ENCODE peak calls at places on chromosomes 16 and 17, in five cellular contexts. C, H, W, L and F are unnamed samples.

GRCh38 chr16:86044241-86044671 is 145.3 kb downstream of the IRF8 start:
- DNase-seq in L (no peak), C (no peak), W (peak), H (no peak), F (peak)

GRCh38 chr16:54651851-54652770 is 278.6 kb upstream of the IRX5 start:
- DNase-seq in L (no peak), W (no peak), H (no peak), C (no peak), F (no peak)

GRCh38 chr16:16797239-16797638 is 418.3 kb downstream of the NPIPA7 start:
- DNase-seq in H (no peak), L (no peak), W (no peak), C (no peak), F (no peak)

GRCh38 chr17:73043686-73044581 is 48.6 kb downstream of the SLC39A11 start:
- DNase-seq in H (no peak), L (no peak), W (no peak), C (no peak), F (no peak)

GRCh38 chr17:73384926-73385325 is 73.1 kb upstream of the CDC42EP4 start:
- DNase-seq in L (no peak), C (no peak), H (no peak), W (no peak), F (no peak)

GRCh38 chr17:4715071-4715749 is 4.8 kb downstream of the ARRB2 start:
- DNase-seq in L (peak), W (no peak), C (no peak), H (no peak), F (no peak)

GRCh38 chr17:34626141-34626681 is 46.8 kb downstream of the TMEM132E start:
- DNase-seq in W (peak), C (peak), H (no peak), L (no peak), F (peak)

GRCh38 chr17:50055055-50055425 is 870 bp upstream of the ITGA3 start:
- DNase-seq in H (peak), L (peak), W (peak), C (peak), F (peak)

GRCh38 chr16:68605746-68606145 is 39.4 kb upstream of the CDH3 start:
- DNase-seq in L (peak), H (no peak), C (no peak), W (no peak), F (peak)

GRCh38 chr16:25372716-25373115 is 115.1 kb upstream of the ZKSCAN2 start:
- DNase-seq in C (no peak), W (no peak), L (no peak), H (no peak), F (no peak)

GRCh38 chr16:25950586-25951201 is 258.9 kb downstream of the HS3ST4 start:
- DNase-seq in C (no peak), H (no peak), W (no peak), L (no peak), F (no peak)

GRCh38 chr16:15548482-15548891 is 94.5 kb downstream of the MARF1 start:
- DNase-seq in L (no peak), H (no peak), W (peak), C (no peak), F (no peak)

GRCh38 chr17:28342313-28342712 is 6.8 kb downstream of the TNFAIP1 start:
- DNase-seq in C (no peak), W (no peak), H (no peak), L (no peak), F (no peak)

GRCh38 chr17:28338056-28338768 is 2.7 kb downstream of the TNFAIP1 start:
- DNase-seq in L (no peak), H (no peak), C (no peak), W (no peak), F (no peak)

GRCh38 chr17:28341516-28341915 is 6.0 kb downstream of the TNFAIP1 start:
- DNase-seq in H (no peak), C (no peak), W (no peak), L (no peak), F (no peak)

GRCh38 chr17:28340374-28340773 is 4.8 kb downstream of the TNFAIP1 start:
- DNase-seq in H (no peak), C (no peak), L (no peak), W (no peak), F (no peak)

DNA sequence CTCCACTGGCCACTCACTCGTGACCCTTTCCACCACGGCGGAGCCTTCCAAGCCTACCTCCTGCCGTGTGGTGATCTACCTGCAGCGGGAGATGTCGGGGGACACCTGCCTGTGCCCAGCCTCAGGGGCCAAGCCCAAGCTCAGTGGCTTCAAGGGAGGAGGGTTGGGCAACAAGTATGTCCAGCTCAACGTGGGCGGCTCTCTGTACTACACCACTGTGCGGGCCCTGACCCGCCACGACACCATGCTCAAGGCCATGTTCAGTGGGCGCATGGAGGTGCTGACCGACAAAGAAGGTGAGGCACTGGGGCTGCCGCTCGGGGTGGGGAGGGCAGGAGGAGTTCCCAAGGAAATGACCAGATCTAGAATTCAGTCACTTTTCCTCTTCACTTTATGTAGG is 3.9 kb downstream of the TNFAIP1 start:
- DNase-seq in W (no peak), H (no peak), C (no peak), L (no peak), F (no peak)
- H3K4me3 ChIP-seq in W (no peak), H (no peak), C (no peak), L (no peak), F (no peak)

DNA sequence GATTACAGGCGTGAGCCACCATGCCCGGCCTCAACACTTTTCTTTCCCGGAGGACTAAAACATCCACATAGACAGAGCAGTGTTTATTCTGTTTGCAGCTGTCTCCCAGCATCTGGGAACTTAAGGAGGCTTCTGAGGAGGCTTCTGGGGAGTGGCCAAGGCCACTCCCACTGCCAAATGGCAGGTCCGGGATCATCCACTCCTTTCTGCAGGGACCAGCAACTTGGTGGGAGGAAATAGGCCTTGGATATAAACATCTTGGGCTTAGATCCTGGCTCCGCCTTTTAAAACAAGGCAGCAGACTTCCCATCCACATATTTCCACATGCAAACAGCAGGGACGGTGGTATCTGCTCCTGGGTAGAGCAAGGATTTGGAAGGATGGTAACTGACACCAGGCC is 14.1 kb upstream of the SPATA32 start:
- DNase-seq in H (no peak), W (peak), C (no peak), L (no peak), F (no peak)
- TF ChIP-seq POLR2A in H (no peak), W (no peak), C (no peak), L (no peak), F (no peak)

GRCh38 chr16:49663081-49664057 is 192.5 kb downstream of the ZNF423 start:
- DNase-seq in C (peak), W (no peak), L (no peak), H (no peak), F (no peak)
- H3K4me3 ChIP-seq in C (no peak), W (no peak), L (no peak), H (peak), F (no peak)

DNA sequence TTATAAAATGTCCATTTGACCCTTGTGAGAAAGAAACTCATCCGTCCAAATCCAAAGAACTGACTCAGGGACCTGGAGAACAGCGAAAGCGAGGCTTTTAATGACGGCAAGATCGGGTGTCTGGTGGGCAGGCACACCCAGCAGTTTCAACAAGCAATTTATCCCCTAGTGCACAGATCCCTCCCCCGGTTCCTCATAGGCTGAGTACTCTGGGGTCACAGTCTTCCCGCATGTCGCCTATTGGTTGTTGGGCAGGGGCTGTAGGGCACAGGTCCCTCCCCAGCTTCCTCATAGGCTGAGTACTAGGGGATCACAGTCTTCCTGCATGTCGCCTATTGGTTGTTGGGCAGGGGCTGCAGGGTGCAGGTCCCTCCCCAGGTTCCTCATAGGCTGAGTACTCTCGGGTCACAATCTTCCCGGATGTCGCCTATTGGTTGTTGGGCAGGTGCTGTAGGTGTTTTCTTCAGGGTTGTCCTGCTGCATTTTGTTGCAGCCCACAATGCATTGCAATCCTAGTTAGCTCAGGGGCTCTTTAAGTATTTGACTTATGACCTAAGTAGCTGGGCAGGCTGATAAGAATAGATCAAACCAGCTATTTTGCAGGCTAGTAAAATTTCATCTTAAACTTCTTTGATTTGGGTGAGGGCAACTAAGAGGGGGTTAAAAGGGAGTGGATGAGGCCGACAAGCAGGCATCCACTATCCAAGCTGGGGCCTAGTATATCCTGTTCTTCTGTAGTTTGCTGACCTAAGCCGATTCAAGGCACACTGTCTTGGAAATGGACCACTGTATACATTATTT is 3.6 kb upstream of the UTS2R start:
- DNase-seq in C (peak), H (no peak), L (no peak), W (peak), F (no peak)
- TF ChIP-seq POLR2A in C (no peak), H (no peak), L (no peak), W (no peak), F (no peak)

DNA sequence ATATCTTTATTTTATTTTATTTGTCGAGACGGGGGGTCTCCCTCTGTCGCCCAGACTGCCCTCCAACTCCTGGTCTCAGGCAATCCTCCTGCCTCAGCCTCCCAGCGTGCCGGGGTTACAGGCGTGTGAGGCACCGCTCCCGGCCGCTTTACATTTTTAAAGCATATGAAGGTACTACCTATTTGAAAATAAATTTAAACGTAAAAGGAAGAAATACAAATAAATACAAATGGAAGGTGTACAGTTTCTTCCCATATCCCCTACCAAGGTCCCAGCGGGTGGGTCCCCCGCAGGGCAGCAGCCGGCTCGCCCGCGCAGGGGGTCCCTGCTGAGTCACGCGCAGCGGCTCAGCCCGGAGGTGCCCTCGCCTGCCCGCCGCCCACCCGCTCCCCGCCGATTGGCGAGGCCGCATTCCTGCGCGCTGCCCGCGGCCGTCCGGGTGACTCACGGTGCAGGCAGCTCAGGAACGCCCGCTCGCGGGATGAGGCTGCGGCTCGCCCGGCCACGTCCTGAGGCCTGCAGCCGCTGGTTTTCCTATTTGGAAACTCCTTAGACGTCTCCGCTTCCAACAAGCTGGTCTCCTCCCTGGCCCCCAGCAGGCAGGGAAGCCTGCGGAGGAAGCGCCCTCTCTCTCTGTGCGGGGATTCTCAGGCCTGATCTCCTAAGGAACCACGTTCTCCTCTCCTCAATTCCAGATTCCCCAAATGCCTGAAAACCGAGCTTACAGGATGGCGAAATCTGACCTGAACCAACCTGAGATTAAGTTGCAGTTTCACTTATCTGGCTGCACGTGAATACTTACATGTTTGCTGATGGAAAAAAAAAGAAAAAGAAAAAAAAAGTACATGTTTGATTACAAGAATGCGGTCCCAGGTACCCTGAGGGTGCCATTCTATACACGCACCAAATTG is 54.8 kb upstream of the MAP3K14 start:
- DNase-seq in L (peak), H (peak), W (peak), C (peak), F (peak)
- H3K4me3 ChIP-seq in L (peak), H (peak), W (no peak), C (peak), F (no peak)

GRCh38 chr17:67376892-67377726 is at the start of gene PITPNC1:
- DNase-seq in L (peak), H (peak), W (peak), C (peak), F (peak)
- TF ChIP-seq POLR2A in L (peak), H (peak), W (peak), C (peak), F (peak)

DNA sequence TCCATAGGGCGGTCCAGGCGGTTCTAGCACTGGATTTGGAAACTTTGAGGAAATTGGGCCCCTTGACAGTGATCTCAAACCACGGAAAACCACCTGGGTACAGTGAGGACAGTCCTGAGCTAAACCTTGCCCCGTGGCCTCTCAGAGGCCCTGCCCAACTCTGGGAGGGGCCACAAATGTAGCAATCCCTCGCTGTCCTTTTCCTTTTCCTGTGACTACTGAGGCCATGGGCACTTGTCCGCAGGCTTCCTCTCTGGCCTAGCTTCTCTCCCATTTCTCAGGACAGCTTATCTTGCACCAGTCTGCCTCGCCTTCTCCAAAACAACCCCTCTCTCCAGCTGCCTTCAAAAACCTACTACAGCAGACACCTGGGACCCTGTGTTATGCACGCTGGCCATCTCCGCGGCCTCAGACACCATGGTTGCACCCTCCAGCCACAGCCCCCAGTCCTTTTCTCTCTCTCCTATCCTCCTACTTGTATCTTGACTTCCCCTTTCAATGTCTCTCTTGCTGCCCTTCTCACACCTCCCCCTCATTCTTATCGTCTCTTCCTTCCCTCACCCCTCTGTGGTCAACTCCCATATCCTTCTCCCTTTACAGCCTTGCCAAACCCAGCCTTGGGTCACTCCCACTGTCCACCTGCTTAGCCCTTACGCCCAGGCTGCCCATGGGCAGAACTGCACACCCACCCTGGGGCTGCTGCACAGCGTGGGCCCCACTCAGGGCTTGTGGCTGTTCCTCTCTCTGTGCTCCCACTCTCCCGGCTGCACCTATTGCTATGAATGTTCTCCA is 7.6 kb downstream of the SCPEP1 start:
- DNase-seq in W (no peak), L (no peak), H (no peak), C (no peak), F (no peak)
- H3K4me3 ChIP-seq in W (no peak), L (no peak), H (no peak), C (no peak), F (no peak)

DNA sequence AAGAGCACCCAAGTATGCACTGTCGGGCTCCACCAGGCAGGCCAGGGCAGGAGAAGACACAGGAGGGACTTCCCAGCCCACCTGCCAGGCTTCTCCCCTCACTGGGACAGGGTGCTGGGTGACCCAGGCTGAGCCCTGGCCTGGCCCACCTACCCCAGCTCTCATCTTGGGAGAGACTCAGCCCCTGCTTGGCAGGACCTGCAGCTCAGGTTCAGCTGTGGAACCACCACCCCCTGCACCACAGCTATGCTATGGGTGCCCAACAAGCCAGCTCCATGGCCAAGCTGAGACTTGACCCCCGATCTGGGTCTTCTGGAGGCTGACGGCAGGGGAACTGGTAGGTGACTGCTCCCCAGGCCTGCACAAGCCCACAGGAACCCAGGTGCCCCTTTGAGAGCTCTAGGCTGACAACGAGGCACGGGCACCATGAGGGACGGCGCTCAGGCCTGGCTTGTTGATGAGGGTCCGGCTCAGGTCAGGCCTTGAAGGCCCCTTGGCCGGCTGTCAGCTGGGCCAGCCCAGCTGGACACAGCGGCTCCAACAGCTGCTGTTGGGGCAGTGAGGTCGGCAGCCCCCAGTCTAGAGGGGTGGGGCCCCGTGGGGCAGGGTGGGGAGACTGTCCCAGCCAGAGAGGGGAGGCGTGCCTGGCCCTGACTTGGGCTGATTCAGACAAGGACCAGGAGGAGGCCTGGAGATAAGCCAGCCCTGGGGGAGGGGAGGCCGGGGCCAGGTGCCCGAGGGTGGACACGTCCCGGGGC is 4.6 kb downstream of the RPUSD1 start:
- DNase-seq in C (no peak), H (no peak), L (no peak), W (no peak), F (peak)
- TF ChIP-seq POLR2A in C (no peak), H (no peak), L (no peak), W (no peak), F (no peak)

GRCh38 chr16:2022723-2023097 is 3.1 kb downstream of the NPW start:
- DNase-seq in L (no peak), C (peak), H (no peak), W (peak), F (peak)
- H3K4me3 ChIP-seq in L (peak), C (no peak), H (no peak), W (peak), F (no peak)

DNA sequence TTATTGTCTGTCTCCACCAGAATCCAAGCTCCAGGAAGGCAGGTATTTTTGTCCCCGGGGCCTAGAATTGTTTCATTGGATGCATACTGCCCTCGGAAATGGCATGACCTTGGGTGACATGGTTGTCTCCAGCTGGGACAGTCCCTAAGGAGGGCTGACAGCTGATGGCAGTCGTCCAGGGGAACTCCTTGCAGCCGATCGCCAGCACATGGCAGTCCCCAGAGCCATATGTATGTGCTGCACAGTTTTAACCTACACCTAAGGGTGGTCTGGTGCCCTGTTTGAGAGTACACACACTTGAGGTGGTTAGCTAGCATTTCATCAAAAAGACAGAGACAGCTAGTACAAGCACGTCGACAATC is 667 bp upstream of the MFSD6L start:
- DNase-seq in W (no peak), H (no peak), L (no peak), C (peak), F (peak)
- TF ChIP-seq POLR2A in W (no peak), H (no peak), L (no peak), C (no peak), F (no peak)